ENCODE peak calls at places on chromosomes 13 and 19, in eight cellular contexts. B is HEK293T; R is mucosa of gallbladder; D is endothelial cell; S is PC-3; X is effector CD4-positive, alpha-beta T cell; Q is GM19239; J is KBM-7. C is an unnamed sample.

GRCh38 chr13:51814071-51814470 is 10.1 kb upstream of the DHRS12 start:
- DNase-seq in S (no peak), J (no peak), D (no peak), Q (no peak), B (no peak), X (no peak), R (no peak), C (no peak)

GRCh38 chr19:48480476-48481190 is 11.5 kb downstream of the CYTH2 start:
- DNase-seq in X (peak), B (no peak), D (no peak), R (no peak), S (no peak), Q (no peak), J (no peak), C (no peak)

GRCh38 chr13:77207943-77208342 is 119.0 kb downstream of the MYCBP2 start:
- DNase-seq in X (no peak), R (no peak), B (no peak), Q (no peak), J (peak), S (peak), D (no peak), C (no peak)

GRCh38 chr13:39895254-39895653 is 239.8 kb downstream of the COG6 start:
- DNase-seq in B (no peak), Q (no peak), R (no peak), X (no peak), D (peak), S (no peak), J (peak), C (no peak)

GRCh38 chr19:5478925-5479588 is 23.8 kb downstream of the ZNRF4 start:
- DNase-seq in Q (no peak), D (no peak), X (no peak), S (no peak), J (no peak), B (no peak), R (no peak), C (no peak)

GRCh38 chr13:102197193-102197592 is 204.7 kb downstream of the FGF14 start:
- DNase-seq in D (peak), Q (no peak), B (no peak), R (no peak), X (no peak), J (peak), S (peak), C (no peak)

GRCh38 chr19:1266818-1267440 is 2.2 kb upstream of the CIRBP start:
- DNase-seq in B (peak), Q (no peak), D (peak), S (peak), R (peak), X (peak), J (no peak), C (peak)

GRCh38 chr19:18294467-18294864 is 13.0 kb upstream of the JUND start:
- DNase-seq in D (no peak), S (peak), J (no peak), B (no peak), X (peak), R (peak), Q (no peak), C (peak)

GRCh38 chr19:16928916-16929315 is 40.1 kb downstream of the F2RL3 start:
- DNase-seq in Q (no peak), R (no peak), S (no peak), D (no peak), J (no peak), X (no peak), B (no peak), C (no peak)

GRCh38 chr13:60887711-60888110 is 490.7 kb downstream of the TDRD3 start:
- DNase-seq in B (no peak), S (no peak), Q (no peak), J (peak), X (no peak), R (no peak), D (no peak), C (no peak)

GRCh38 chr19:46374526-46375475 is 27.9 kb downstream of the PPP5C start:
- DNase-seq in S (no peak), R (no peak), J (no peak), D (no peak), X (no peak), B (no peak), Q (no peak), C (no peak)

GRCh38 chr13:41053384-41053826 is 7.9 kb upstream of the WBP4 start:
- DNase-seq in Q (no peak), R (no peak), D (no peak), B (no peak), X (no peak), J (peak), S (peak), C (peak)

GRCh38 chr13:83752141-83752540 is 130.1 kb downstream of the SLITRK1 start:
- DNase-seq in J (no peak), B (no peak), X (no peak), S (peak), Q (no peak), R (no peak), D (no peak), C (no peak)

GRCh38 chr19:13554506-13555235 is 48.4 kb upstream of the CACNA1A start:
- DNase-seq in B (no peak), D (no peak), X (no peak), Q (no peak), J (no peak), R (no peak), S (no peak), C (no peak)

GRCh38 chr13:49307365-49307764 is 59.6 kb downstream of the CDADC1 start:
- DNase-seq in R (no peak), S (no peak), X (no peak), J (no peak), B (no peak), D (no peak), Q (no peak), C (no peak)

GRCh38 chr13:106847049-106847448 is 279.1 kb upstream of the ARGLU1 start:
- DNase-seq in J (no peak), D (no peak), X (no peak), R (no peak), S (peak), Q (no peak), B (no peak), C (no peak)

C was measured in memory B cell.